ENCODE peak calls at places on chromosomes 11 and 22, in five cellular contexts. F, D, Y, J and X are unnamed samples.

GRCh38 chr11:125442946-125443345 is 53.1 kb downstream of the FEZ1 start:
- DNase-seq in J (no peak), F (no peak), D (no peak), Y (no peak), X (no peak)

GRCh38 chr11:119421941-119422504 is 949 bp downstream of the THY1 start:
- DNase-seq in D (peak), F (no peak), J (peak), Y (no peak), X (no peak)

GRCh38 chr22:49824185-49824925 is 3.3 kb downstream of the BRD1 start:
- DNase-seq in F (no peak), J (no peak), Y (no peak), D (no peak), X (no peak)

GRCh38 chr11:41612415-41612814 is 153.0 kb upstream of the LRRC4C start:
- DNase-seq in Y (no peak), J (no peak), F (no peak), D (no peak), X (no peak)

GRCh38 chr11:130700092-130700491 is 216.2 kb downstream of the SNX19 start:
- DNase-seq in F (no peak), J (no peak), Y (no peak), D (no peak), X (no peak)

GRCh38 chr11:32113637-32114203 is 22.8 kb downstream of the RCN1 start:
- DNase-seq in D (no peak), Y (no peak), F (no peak), J (no peak), X (no peak)

GRCh38 chr11:4455439-4455838 is 6.3 kb downstream of the OR52K2 start:
- DNase-seq in D (no peak), F (no peak), J (no peak), Y (no peak), X (peak)

GRCh38 chr11:60769811-60770210 is 13.1 kb downstream of the MS4A15 start:
- DNase-seq in F (no peak), J (no peak), Y (no peak), D (no peak), X (no peak)

GRCh38 chr11:71990721-71991120 is 8.0 kb upstream of the IL18BP start:
- DNase-seq in Y (no peak), J (no peak), F (no peak), D (no peak), X (no peak)

GRCh38 chr11:113593698-113594308 is 112.3 kb downstream of the TMPRSS5 start:
- DNase-seq in D (no peak), Y (no peak), F (no peak), J (no peak), X (no peak)

GRCh38 chr11:33478111-33478573 is 221.0 kb downstream of the HIPK3 start:
- DNase-seq in D (peak), Y (no peak), J (no peak), F (peak), X (no peak)

GRCh38 chr22:29692327-29692640 is 27.5 kb upstream of the CABP7 start:
- DNase-seq in D (no peak), F (no peak), J (no peak), Y (no peak), X (peak)

GRCh38 chr22:40621309-40622151 is 15.0 kb downstream of the MRTFA start:
- DNase-seq in F (no peak), Y (no peak), J (no peak), D (no peak), X (no peak)

GRCh38 chr22:30556388-30556787 is 9.8 kb upstream of the SEC14L6 start:
- DNase-seq in F (no peak), J (no peak), D (no peak), Y (no peak), X (no peak)

GRCh38 chr11:107689317-107690202 is 22.3 kb downstream of the SLN start:
- DNase-seq in F (peak), J (peak), Y (peak), D (peak), X (peak)

GRCh38 chr22:33303109-33303508 is 244.9 kb upstream of the SYN3 start:
- DNase-seq in Y (no peak), F (no peak), D (peak), J (no peak), X (no peak)

GRCh38 chr11:11640996-11641395 is 19.2 kb upstream of the GALNT18 start:
- DNase-seq in F (no peak), Y (no peak), J (no peak), D (peak), X (no peak)

GRCh38 chr22:43521716-43522115 is 109.9 kb downstream of the MPPED1 start:
- DNase-seq in Y (no peak), F (no peak), D (no peak), J (no peak), X (no peak)

GRCh38 chr11:86999859-87000753 is 37.6 kb upstream of the TMEM135 start:
- DNase-seq in D (no peak), Y (no peak), F (peak), J (peak), X (no peak)

GRCh38 chr11:15507592-15507991 is 392.9 kb downstream of the INSC start:
- DNase-seq in Y (no peak), D (no peak), F (peak), J (no peak), X (no peak)

GRCh38 chr11:1218788-1219445 is 3.9 kb upstream of the MUC5B start:
- DNase-seq in J (no peak), D (no peak), F (peak), Y (no peak), X (no peak)

GRCh38 chr11:61489833-61490585 is 18.5 kb upstream of the LRRC10B start:
- DNase-seq in F (no peak), D (no peak), Y (no peak), J (peak), X (no peak)

GRCh38 chr22:46060292-46061123 is 83.5 kb upstream of the WNT7B start:
- DNase-seq in Y (no peak), D (peak), J (no peak), F (peak), X (no peak)

GRCh38 chr11:6611092-6612007 is 666 bp downstream of the TAF10 start:
- DNase-seq in J (peak), Y (peak), F (peak), D (no peak), X (no peak)

GRCh38 chr11:73956876-73957653 is 6.2 kb downstream of the DNAJB13 start:
- DNase-seq in D (no peak), F (no peak), Y (no peak), J (no peak), X (no peak)
- H3K4me3 ChIP-seq in D (no peak), F (no peak), Y (no peak), J (no peak), X (no peak)

GRCh38 chr11:69774354-69775162 is 583 bp downstream of the FGF4 start:
- DNase-seq in J (no peak), F (no peak), D (no peak), Y (no peak), X (no peak)

GRCh38 chr11:69772646-69773045 is 2.5 kb downstream of the FGF4 start:
- DNase-seq in F (no peak), D (no peak), J (no peak), Y (no peak), X (no peak)

GRCh38 chr11:69773626-69774353 is 1.4 kb downstream of the FGF4 start:
- DNase-seq in J (no peak), Y (no peak), F (no peak), D (no peak), X (no peak)

GRCh38 chr11:69778373-69778772 is 3.2 kb upstream of the FGF4 start:
- DNase-seq in J (no peak), D (no peak), Y (no peak), F (no peak), X (no peak)

DNA sequence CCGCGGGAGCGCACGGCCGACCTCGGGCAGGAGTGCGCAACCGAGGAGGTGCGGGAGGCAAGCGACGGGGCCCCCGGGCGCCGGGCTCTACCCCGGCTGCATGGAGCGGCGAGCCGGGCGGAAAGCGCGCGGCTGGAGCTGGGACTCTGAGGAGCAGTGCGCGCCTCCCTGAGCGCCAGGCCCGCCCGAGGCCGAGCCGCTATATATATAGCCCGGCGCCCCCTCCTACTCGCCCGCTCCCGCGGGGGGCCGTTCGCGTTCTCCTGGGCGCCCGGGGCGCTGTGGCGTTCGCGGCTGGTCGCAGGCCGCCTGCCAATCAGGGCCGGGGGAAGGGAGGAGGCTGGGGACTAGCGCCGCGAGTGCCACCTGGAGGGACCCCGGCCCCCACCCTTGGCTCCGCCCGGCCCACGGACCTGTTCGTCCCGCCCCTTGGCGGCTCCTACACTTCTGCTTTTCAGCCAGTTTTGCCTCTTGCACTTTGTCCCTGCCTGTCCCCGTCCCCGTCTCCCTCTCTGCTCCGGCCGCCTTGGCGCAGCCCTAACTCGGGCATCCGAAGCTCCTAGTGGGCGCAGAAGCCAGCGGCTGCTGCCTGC is at the start of gene FGF4:
- DNase-seq in J (no peak), F (no peak), D (no peak), Y (no peak), X (no peak)
- H3K4me3 ChIP-seq in J (no peak), F (no peak), D (no peak), Y (no peak), X (no peak)

GRCh38 chr11:19712281-19713220 is at the start of gene NAV2:
- DNase-seq in D (peak), F (peak), Y (peak), J (peak), X (peak)

GRCh38 chr11:19715373-19715772 is 2.7 kb downstream of the NAV2 start:
- DNase-seq in J (peak), D (no peak), Y (no peak), F (no peak), X (no peak)

GRCh38 chr11:19713221-19714092 is 820 bp downstream of the NAV2 start:
- DNase-seq in F (no peak), D (no peak), Y (no peak), J (no peak), X (no peak)

GRCh38 chr11:19714387-19715363 is 2.0 kb downstream of the NAV2 start:
- DNase-seq in J (peak), Y (no peak), F (peak), D (peak), X (no peak)

GRCh38 chr11:19714093-19714386 is 1.4 kb downstream of the NAV2 start:
- DNase-seq in F (no peak), J (peak), D (no peak), Y (no peak), X (no peak)
- H3K4me3 ChIP-seq in F (no peak), J (peak), D (peak), Y (peak), X (no peak)

GRCh38 chr11:67158241-67158640 is 39.2 kb downstream of the KDM2A start:
- DNase-seq in D (no peak), J (peak), F (no peak), Y (no peak), X (no peak)
- H3K4me3 ChIP-seq in D (no peak), J (no peak), F (no peak), Y (no peak), X (no peak)

DNA sequence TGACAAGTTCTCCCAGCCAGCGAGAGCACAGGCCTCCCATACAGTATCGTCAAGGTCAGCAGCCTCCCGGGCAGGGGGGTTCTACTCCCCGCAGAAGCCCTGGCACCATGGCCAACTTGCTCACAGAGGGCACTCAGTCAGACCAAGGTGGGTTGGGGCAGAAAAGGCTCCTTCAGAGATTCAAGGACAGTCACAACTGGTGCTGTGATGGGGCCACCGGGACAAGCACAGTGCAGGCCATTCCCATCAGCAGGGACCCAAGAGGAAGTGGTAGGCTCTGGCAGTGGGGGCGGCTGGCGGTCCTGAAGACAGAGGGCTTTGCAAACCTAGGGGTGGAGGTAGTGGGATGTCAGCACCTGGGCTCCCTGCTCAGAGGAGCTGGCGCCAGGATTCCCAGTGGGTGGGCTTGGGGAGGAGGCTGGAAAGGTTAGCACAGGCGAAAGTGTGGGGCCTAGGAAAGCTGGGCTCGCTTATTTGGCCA is 5.3 kb upstream of the NEAT1 start:
- DNase-seq in D (no peak), F (peak), J (no peak), Y (no peak), X (no peak)
- H3K4me3 ChIP-seq in D (peak), F (no peak), J (no peak), Y (peak), X (no peak)

GRCh38 chr11:63246045-63246444 is 2.6 kb upstream of the SLC22A25 start:
- DNase-seq in F (no peak), D (no peak), J (no peak), Y (no peak), X (no peak)

GRCh38 chr11:63244862-63245261 is 1.5 kb upstream of the SLC22A25 start:
- DNase-seq in D (no peak), F (no peak), Y (no peak), J (no peak), X (no peak)

GRCh38 chr11:63242089-63242762 is 1.2 kb downstream of the SLC22A25 start:
- DNase-seq in J (no peak), D (no peak), Y (no peak), F (no peak), X (peak)

GRCh38 chr11:63240791-63241379 is 2.5 kb downstream of the SLC22A25 start:
- DNase-seq in F (no peak), D (no peak), Y (no peak), J (no peak), X (no peak)

GRCh38 chr11:63243533-63243932 is at the start of gene SLC22A25:
- DNase-seq in Y (no peak), F (no peak), J (no peak), D (no peak), X (no peak)
- H3K4me3 ChIP-seq in Y (no peak), F (no peak), J (no peak), D (no peak), X (peak)

GRCh38 chr11:44727373-44728084 is 767 bp downstream of the TSPAN18 start:
- DNase-seq in D (peak), F (peak), J (peak), Y (peak), X (peak)
- H3K4me3 ChIP-seq in D (peak), F (peak), J (peak), Y (peak), X (peak)